ENCODE peak calls at places on chromosome 10, in five cellular contexts. F is stimulated activated CD8-positive, alpha-beta memory T cell treated with anti-CD3 and anti-CD28 coated beads, Interleukin-7, amount 100 ng/mL, for 4 hours; S is uterus; Q is WERI-Rb-1; K is ascending aorta. T is an unnamed sample.

GRCh38 chr10:98967601-98968000 is 268.1 kb downstream of the HPSE2 start:
- DNase-seq in F (no peak), S (no peak), Q (no peak), K (no peak), T (no peak)

GRCh38 chr10:97422921-97423420 is 3.0 kb upstream of the PGAM1 start:
- DNase-seq in F (no peak), S (no peak), Q (no peak), K (no peak), T (no peak)

GRCh38 chr10:50807851-50808776 is 68.4 kb downstream of the ASAH2B start:
- DNase-seq in F (no peak), S (no peak), Q (no peak), K (no peak), T (no peak)

GRCh38 chr10:74502963-74503608 is 323.3 kb upstream of the KAT6B start:
- DNase-seq in F (no peak), S (no peak), Q (no peak), K (no peak), T (no peak)

GRCh38 chr10:11183000-11183399 is 165.3 kb downstream of the CELF2 start:
- DNase-seq in F (no peak), S (no peak), Q (no peak), K (no peak), T (no peak)

GRCh38 chr10:119575506-119575905 is 21.3 kb downstream of the TIAL1 start:
- DNase-seq in F (no peak), S (no peak), Q (no peak), K (no peak), T (no peak)

GRCh38 chr10:89310092-89310886 is 8.4 kb downstream of the IFIT2 start:
- DNase-seq in F (no peak), S (no peak), Q (no peak), K (no peak), T (no peak)

GRCh38 chr10:110568055-110568735 is 700 bp downstream of the SMC3 start:
- DNase-seq in F (peak), S (peak), Q (peak), K (no peak), T (no peak)

GRCh38 chr10:104631946-104632345 is 9.1 kb upstream of the SORCS3 start:
- DNase-seq in F (no peak), S (no peak), Q (no peak), K (no peak), T (no peak)

GRCh38 chr10:128537888-128538287 is 411.7 kb upstream of the MKI67 start:
- DNase-seq in F (no peak), S (no peak), Q (no peak), K (no peak), T (no peak)

T was measured in NCI-H774.